ENCODE peak calls at places on chromosomes 13 and 19, in six cellular contexts. S, A, Y, X, K and M are unnamed samples.

GRCh38 chr13:50292082-50292481 is 276.8 kb downstream of the KCNRG start:
- DNase-seq in S (no peak), A (no peak), Y (no peak), X (no peak), K (no peak), M (no peak)

GRCh38 chr19:51564791-51565190 is 6.3 kb upstream of the ZNF175 start:
- DNase-seq in S (no peak), A (no peak), Y (no peak), X (no peak), K (no peak), M (no peak)

GRCh38 chr19:51891193-51891747 is 3.5 kb upstream of the ZNF577 start:
- DNase-seq in S (no peak), A (no peak), Y (no peak), X (no peak), K (no peak), M (no peak)

GRCh38 chr13:66635526-66635925 is 594.6 kb downstream of the PCDH9 start:
- DNase-seq in S (no peak), A (no peak), Y (peak; percentile 93), X (no peak), K (no peak), M (no peak)

GRCh38 chr13:51275101-51275500 is 52.9 kb downstream of the FAM124A start:
- DNase-seq in S (no peak), A (no peak), Y (no peak), X (no peak), K (no peak), M (no peak)

GRCh38 chr13:109704771-109705628 is 81.4 kb downstream of the IRS2 start:
- DNase-seq in S (no peak), A (no peak), Y (no peak), X (no peak), K (no peak), M (no peak)

GRCh38 chr13:50955212-50955611 is 45.6 kb downstream of the RNASEH2B start:
- DNase-seq in S (no peak), A (no peak), Y (no peak), X (no peak), K (no peak), M (no peak)

GRCh38 chr19:47405854-47406417 is 13.4 kb downstream of the MEIS3 start:
- DNase-seq in S (no peak), A (peak; percentile 6), Y (no peak), X (no peak), K (no peak), M (no peak)

GRCh38 chr13:20342326-20342725 is 110.2 kb upstream of the GJB6 start:
- DNase-seq in S (no peak), A (no peak), Y (no peak), X (no peak), K (no peak), M (no peak)

GRCh38 chr19:15107056-15108010 is at the start of gene SYDE1:
- DNase-seq in S (peak; percentile 74), A (peak; percentile 97), Y (peak; percentile 55), X (peak; percentile 25), K (peak; percentile 36), M (no peak)

GRCh38 chr13:99505814-99506269 is 4.6 kb downstream of the TM9SF2 start:
- DNase-seq in S (no peak), A (no peak), Y (peak; percentile 63), X (no peak), K (no peak), M (no peak)